ENCODE peak calls at places on chromosomes 1 and 21, in ten cellular contexts. N, D, S, W, T, J, L, A, V and B are unnamed samples.

GRCh38 chr21:45471229-45472052 is 66.5 kb downstream of the COL18A1 start:
- DNase-seq in J (peak; percentile 94), T (no peak), L (no peak), A (peak; percentile 87), N (peak; percentile 38), V (no peak), S (no peak), W (peak; percentile 69), D (peak; percentile 92), B (no peak)

GRCh38 chr21:35423694-35424093 is 374.6 kb upstream of the RUNX1 start:
- DNase-seq in N (no peak), L (no peak), T (no peak), J (peak; percentile 90), A (peak; percentile 11), W (no peak), D (peak; percentile 20), S (no peak), V (no peak), B (no peak)

GRCh38 chr1:88670462-88670861 is 13.6 kb upstream of the PKN2 start:
- DNase-seq in J (no peak), D (no peak), W (no peak), L (no peak), A (no peak), T (no peak), N (no peak), S (no peak), V (no peak), B (no peak)

GRCh38 chr1:229981736-229982135 is 85.3 kb upstream of the GALNT2 start:
- DNase-seq in T (no peak), S (no peak), N (no peak), D (no peak), W (no peak), L (no peak), J (no peak), A (no peak), V (no peak), B (no peak)

GRCh38 chr1:69305621-69306020 is 262.1 kb upstream of the LRRC7 start:
- DNase-seq in J (no peak), A (no peak), D (no peak), V (no peak), W (no peak), N (no peak), L (no peak), S (peak; percentile 74), T (no peak), B (no peak)

GRCh38 chr1:98429851-98430496 is 231.5 kb upstream of the SNX7 start:
- DNase-seq in T (no peak), J (no peak), S (no peak), D (no peak), W (no peak), N (no peak), V (no peak), A (no peak), L (no peak), B (no peak)

GRCh38 chr21:31351973-31352372 is 7.9 kb upstream of the TIAM1 start:
- DNase-seq in V (no peak), N (no peak), S (no peak), T (no peak), A (no peak), W (no peak), J (peak; percentile 11), D (peak; percentile 53), L (no peak), B (no peak)

GRCh38 chr1:108699375-108700332 is 7.5 kb downstream of the PRPF38B start:
- DNase-seq in L (no peak), N (no peak), A (no peak), V (no peak), J (no peak), S (no peak), W (no peak), T (no peak), D (no peak), B (no peak)

GRCh38 chr21:36535618-36536241 is 55.8 kb upstream of the CLDN14 start:
- DNase-seq in L (no peak), D (no peak), V (peak; percentile 78), N (no peak), A (no peak), W (no peak), T (no peak), J (no peak), S (no peak), B (no peak)

GRCh38 chr1:89125571-89126233 is at the start of gene GBP2:
- DNase-seq in J (peak; percentile 86), V (no peak), N (no peak), W (peak; percentile 24), S (no peak), L (no peak), D (peak; percentile 89), A (peak; percentile 85), T (no peak), B (no peak)

GRCh38 chr1:68384872-68385390 is 64.8 kb downstream of the RPE65 start:
- DNase-seq in W (no peak), L (no peak), N (no peak), V (no peak), D (peak; percentile 87), A (no peak), T (no peak), S (no peak), J (peak; percentile 92), B (no peak)

GRCh38 chr1:54323324-54323739 is 82.9 kb downstream of the SSBP3 start:
- DNase-seq in A (no peak), D (peak; percentile 94), V (no peak), W (no peak), S (peak; percentile 61), T (no peak), L (no peak), J (no peak), N (no peak), B (no peak)
- TF ChIP-seq CTCF in A (no peak), D (peak; percentile 60), V (no peak), W (no peak), S (no peak), T (peak; percentile 17), L (no peak), J (no peak), N (no peak), B (no peak)

DNA sequence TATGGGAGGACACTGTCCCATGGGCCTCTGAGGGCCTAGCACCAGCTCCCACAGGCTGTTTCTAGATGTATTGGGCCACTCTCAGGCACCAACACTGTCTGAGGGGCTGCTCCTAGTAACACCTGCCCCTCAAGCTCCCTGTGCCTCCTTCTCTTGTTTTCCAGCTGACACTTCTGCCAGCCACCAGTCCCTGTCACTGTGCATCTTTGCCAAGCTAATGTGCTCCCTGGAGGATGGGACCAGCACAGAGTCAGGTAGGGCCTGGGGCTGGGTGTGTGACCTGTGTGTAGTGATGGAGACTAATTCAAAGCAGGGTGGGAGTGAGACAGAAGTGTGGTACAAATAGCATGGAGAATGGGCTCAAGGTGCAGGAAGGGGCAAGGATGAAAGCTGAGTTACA is 29.4 kb upstream of the MAGOH start:
- DNase-seq in V (no peak), S (no peak), A (no peak), J (no peak), W (no peak), D (no peak), N (no peak), L (no peak), T (no peak), B (no peak)
- TF ChIP-seq CTCF in V (no peak), S (no peak), A (no peak), J (no peak), W (no peak), D (no peak), N (no peak), L (no peak), T (no peak), B (no peak)

DNA sequence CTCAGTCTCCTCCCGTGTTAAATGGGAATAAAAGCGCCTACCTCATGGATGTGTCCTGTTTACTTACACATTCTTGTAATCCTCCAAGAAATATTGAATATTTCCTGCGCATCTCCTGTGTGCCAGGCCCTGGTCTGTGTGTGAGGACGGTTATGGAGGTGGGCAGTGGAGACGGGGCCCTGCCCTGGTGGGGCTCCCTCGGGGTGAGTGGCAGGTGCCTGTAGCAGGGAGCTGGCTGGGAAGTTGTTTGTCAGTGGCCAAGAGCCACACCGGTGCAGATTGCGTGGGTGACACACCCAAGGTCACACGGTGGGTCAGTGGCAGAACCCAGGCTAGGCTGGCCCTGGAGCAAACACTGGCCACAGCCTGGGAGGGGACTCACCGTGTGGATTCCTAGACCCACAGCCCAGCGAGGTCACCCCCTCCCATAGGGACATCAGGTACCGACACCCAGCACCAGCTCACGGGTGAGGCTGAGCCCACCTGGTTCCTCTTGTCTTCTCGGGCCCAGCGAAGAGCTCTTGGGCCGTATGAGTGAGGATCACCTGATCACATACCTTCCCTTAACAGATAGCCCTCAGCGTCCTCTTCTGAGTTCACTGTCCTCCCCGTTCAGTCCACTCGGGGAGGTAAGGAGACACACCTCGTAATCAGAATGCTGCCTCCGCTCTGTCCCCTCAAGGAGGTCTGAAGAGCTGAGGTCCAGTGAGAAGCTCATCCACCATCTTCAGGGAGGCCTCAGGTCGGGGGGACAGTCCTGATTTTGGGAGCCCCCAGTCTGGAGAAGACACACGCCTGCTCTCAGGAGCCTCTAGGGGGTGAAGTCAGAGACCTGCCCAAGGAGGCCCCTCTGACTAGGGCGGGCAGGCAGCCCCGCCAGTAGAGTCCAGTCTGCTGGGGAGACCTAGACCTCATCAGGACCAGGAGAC is 349.6 kb downstream of the MATN1 start:
- DNase-seq in W (no peak), V (no peak), L (peak; percentile 77), T (no peak), N (no peak), D (no peak), A (no peak), S (no peak), J (no peak), B (no peak)
- TF ChIP-seq CTCF in W (no peak), V (no peak), L (no peak), T (no peak), N (no peak), D (no peak), A (no peak), S (no peak), J (no peak), B (no peak)

GRCh38 chr1:231554969-231555368 is 26.5 kb downstream of the TSNAX start:
- DNase-seq in L (no peak), T (no peak), W (no peak), A (no peak), V (no peak), J (no peak), D (peak; percentile 13), S (no peak), N (no peak), B (no peak)

GRCh38 chr1:231553320-231553719 is 24.9 kb downstream of the TSNAX start:
- DNase-seq in S (no peak), V (no peak), T (no peak), W (no peak), J (no peak), N (no peak), D (no peak), L (no peak), A (peak; percentile 67), B (no peak)

GRCh38 chr1:231549733-231550447 is 21.4 kb downstream of the TSNAX start:
- DNase-seq in A (no peak), W (no peak), S (no peak), D (no peak), J (no peak), L (no peak), V (no peak), T (no peak), N (no peak), B (no peak)

GRCh38 chr1:231544943-231545592 is 16.6 kb downstream of the TSNAX start:
- DNase-seq in V (no peak), T (no peak), W (no peak), S (no peak), N (no peak), A (peak; percentile 87), L (no peak), J (no peak), D (no peak), B (no peak)

DNA sequence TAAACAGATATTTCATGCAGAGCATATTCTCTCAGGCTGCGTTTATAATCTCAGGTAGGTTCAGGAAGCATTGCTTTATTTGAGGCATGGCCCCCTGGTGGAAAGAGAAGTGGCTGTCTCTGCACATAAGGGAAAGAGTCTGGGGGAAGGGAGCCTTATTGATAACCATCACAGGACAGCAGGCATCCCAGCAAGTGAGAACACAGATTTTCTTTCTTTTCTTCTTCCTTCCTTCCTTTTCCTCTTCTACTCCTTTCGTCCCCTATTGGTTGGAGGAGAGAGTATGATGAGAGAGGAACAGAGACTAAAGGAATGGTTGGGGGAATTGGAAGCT is 21.9 kb downstream of the TSNAX start:
- DNase-seq in V (no peak), N (no peak), D (peak; percentile 25), S (no peak), A (no peak), W (no peak), L (no peak), T (no peak), J (peak; percentile 22), B (no peak)
- TF ChIP-seq CTCF in V (peak; percentile 63), N (no peak), D (peak; percentile 53), S (peak; percentile 52), A (peak; percentile 53), W (no peak), L (peak; percentile 38), T (peak; percentile 64), J (peak; percentile 46), B (no peak)